ENCODE peak calls at places on chromosomes 3 and 15, in four cellular contexts. O, D, C and T are unnamed samples.

GRCh38 chr3:144270100-144270499 is 298.5 kb downstream of the DIPK2A start:
- DNase-seq in O (no peak), D (no peak), C (no peak), T (no peak)

GRCh38 chr3:169771651-169772529 is 1.3 kb upstream of the MYNN start:
- DNase-seq in O (peak; percentile 52), D (peak; percentile 85), C (peak; percentile 67), T (peak; percentile 82)

GRCh38 chr3:10213156-10213792 is 35.0 kb upstream of the TATDN2 start:
- DNase-seq in O (no peak), D (peak; percentile 68), C (no peak), T (no peak)

GRCh38 chr15:80609111-80609510 is 86.0 kb upstream of the ABHD17C start:
- DNase-seq in O (no peak), D (no peak), C (no peak), T (no peak)

GRCh38 chr15:62456011-62456920 is 291.2 kb upstream of the C2CD4B start:
- DNase-seq in O (no peak), D (no peak), C (peak; percentile 27), T (no peak)

GRCh38 chr3:71956716-71957115 is 171.8 kb upstream of the PROK2 start:
- DNase-seq in O (no peak), D (no peak), C (no peak), T (no peak)

GRCh38 chr3:108595304-108595703 is 5.8 kb downstream of the DZIP3 start:
- DNase-seq in O (no peak), D (no peak), C (no peak), T (no peak)

GRCh38 chr3:78900879-78901278 is 866.9 kb downstream of the ROBO1 start:
- DNase-seq in O (no peak), D (no peak), C (no peak), T (no peak)

GRCh38 chr15:39584662-39585393 is 3.9 kb downstream of the THBS1 start:
- DNase-seq in O (no peak), D (no peak), C (peak; percentile 78), T (peak; percentile 8)

GRCh38 chr3:38006031-38006430 is 15.4 kb downstream of the VILL start:
- DNase-seq in O (peak; percentile 32), D (no peak), C (no peak), T (no peak)

GRCh38 chr3:35648347-35648746 is 9.0 kb downstream of the ARPP21 start:
- DNase-seq in O (no peak), D (no peak), C (no peak), T (no peak)

GRCh38 chr3:52153389-52154096 is 680 bp downstream of the POC1A start:
- DNase-seq in O (peak; percentile 49), D (peak; percentile 47), C (peak; percentile 30), T (no peak)

GRCh38 chr15:39704684-39705083 is 78.0 kb downstream of the FSIP1 start:
- DNase-seq in O (no peak), D (no peak), C (peak; percentile 81), T (peak; percentile 10)

GRCh38 chr3:42723146-42723683 is 20.6 kb upstream of the HHATL start:
- DNase-seq in O (no peak), D (no peak), C (no peak), T (no peak)

GRCh38 chr3:3815206-3815605 is 16.0 kb downstream of the LRRN1 start:
- DNase-seq in O (no peak), D (no peak), C (no peak), T (no peak)

GRCh38 chr15:45179221-45179985 is 8.4 kb downstream of the SHF start:
- DNase-seq in O (peak; percentile 79), D (peak; percentile 54), C (peak; percentile 17), T (peak; percentile 11)

GRCh38 chr3:33076952-33077351 is 20.0 kb downstream of the GLB1 start:
- DNase-seq in O (no peak), D (no peak), C (no peak), T (no peak)

GRCh38 chr3:56691165-56692000 is 8.3 kb upstream of the TASOR start:
- DNase-seq in O (no peak), D (no peak), C (peak; percentile 35), T (no peak)

GRCh38 chr3:4828279-4829030 is 150.8 kb upstream of the BHLHE40 start:
- DNase-seq in O (peak; percentile 59), D (no peak), C (peak; percentile 94), T (peak; percentile 61)

GRCh38 chr3:4833471-4833870 is 145.8 kb upstream of the BHLHE40 start:
- DNase-seq in O (no peak), D (no peak), C (no peak), T (no peak)

GRCh38 chr3:4829031-4829394 is 150.2 kb upstream of the BHLHE40 start:
- DNase-seq in O (no peak), D (no peak), C (no peak), T (peak; percentile 64)

GRCh38 chr3:4827767-4828166 is 151.5 kb upstream of the BHLHE40 start:
- DNase-seq in O (no peak), D (no peak), C (no peak), T (peak; percentile 24)

DNA sequence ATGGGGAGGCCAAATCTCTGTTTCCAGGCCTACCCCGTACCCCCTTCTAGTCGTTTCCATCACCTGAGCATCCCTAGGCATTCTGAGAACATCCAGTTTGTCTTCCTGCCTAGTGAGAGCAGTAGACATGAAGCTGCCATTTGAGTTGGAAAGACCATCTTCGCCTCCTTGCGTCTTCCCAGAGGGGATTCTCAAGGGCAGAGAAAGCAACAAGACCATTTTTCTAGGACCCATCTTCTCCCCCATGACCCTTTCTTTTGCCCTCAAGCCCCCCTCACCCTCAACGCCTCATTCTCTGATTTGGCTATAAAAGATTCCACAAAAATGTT is 148.7 kb upstream of the BHLHE40 start:
- DNase-seq in O (no peak), D (no peak), C (no peak), T (no peak)
- H3K4me3 ChIP-seq in O (no peak overlapping the region), D (no peak overlapping the region), C (peak overlapping the region; percentile 34), T (no peak overlapping the region)

DNA sequence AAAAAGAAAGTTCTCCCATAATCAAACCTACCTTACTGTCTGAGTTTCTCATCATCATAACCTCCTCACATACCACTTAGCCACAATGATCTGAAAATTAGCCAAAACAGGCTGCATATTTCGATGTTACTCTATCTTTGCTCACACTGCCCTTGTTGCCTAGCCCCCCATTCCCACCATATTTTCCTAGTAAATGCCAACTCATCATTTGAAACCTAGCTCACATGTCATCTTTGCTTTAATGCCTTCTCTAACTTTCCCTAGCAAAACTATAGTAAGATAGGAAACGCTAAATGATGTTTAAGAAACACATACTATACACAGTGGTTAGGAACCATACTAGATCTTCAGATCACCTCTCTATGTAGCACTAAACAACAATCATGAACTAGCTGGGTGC is 64.9 kb downstream of the INO80 start:
- DNase-seq in O (no peak), D (no peak), C (no peak), T (no peak)
- H3K4me3 ChIP-seq in O (no peak overlapping the region), D (no peak overlapping the region), C (no peak overlapping the region), T (no peak overlapping the region)

DNA sequence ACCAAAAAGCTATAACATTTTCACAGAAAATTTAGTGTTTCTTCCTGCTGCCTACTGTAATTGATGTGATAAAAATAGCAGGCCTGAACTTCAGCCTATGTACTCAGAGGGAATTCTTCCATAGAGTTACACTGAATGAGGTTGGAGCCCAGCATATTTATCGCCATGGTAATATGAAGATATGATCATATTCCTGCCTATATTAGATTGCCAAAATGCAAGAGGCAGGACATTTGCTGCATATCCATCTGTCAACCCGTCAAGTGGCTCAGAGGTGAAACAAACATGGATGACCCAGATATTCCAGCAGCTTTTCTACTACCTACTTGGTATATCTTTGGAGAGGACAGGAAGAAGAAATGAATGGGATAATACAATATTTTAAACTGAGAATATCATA is 1150.6 kb downstream of the TBL1XR1 start:
- DNase-seq in O (no peak), D (no peak), C (no peak), T (no peak)
- H3K4me3 ChIP-seq in O (no peak overlapping the region), D (no peak overlapping the region), C (no peak overlapping the region), T (no peak overlapping the region)

DNA sequence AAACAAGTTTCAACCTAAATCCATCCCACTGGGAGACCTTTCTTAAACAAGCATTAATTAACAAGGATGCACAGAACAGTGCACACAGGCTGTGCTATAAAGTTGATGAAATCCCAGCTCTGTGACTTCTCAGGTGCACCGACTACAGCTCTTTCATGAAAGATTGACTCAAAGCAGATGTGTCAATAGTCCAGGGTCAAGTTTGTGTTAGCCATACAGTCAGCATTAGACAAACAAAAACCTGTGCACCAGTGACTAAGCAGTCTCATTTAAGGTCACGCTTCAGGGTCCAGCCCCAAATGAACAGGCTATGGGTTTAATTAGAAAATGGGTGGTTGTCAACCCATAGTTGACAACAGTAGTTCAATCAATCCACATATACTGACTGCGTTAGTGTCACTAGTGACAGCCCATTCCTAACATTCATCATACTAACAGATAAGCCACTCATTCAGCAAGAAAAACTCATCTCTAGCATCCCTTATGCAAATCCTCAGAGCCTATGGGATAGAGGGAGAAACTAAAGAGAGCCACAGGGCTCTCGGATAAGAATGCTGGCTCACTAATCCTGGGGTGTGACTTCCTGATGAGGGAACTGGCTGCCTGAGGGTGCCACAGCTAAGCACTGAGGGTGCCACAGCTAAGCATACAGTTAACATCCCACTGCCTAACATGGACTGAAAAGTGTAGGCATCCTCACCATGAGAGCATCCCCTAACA is 84.1 kb downstream of the WNT5A start:
- DNase-seq in O (no peak), D (no peak), C (no peak), T (peak; percentile 30)
- H3K4me3 ChIP-seq in O (no peak overlapping the region), D (no peak overlapping the region), C (no peak overlapping the region), T (no peak overlapping the region)

GRCh38 chr15:67823371-67824156 is 1.7 kb upstream of the SKOR1 start:
- DNase-seq in O (no peak), D (peak; percentile 51), C (no peak), T (no peak)
- H3K4me3 ChIP-seq in O (peak overlapping the region; percentile 28), D (peak overlapping the region; percentile 66), C (no peak overlapping the region), T (no peak overlapping the region)